ENCODE peak calls at places on chromosome 6, in six cellular contexts. V is endothelial cell; Q is activated T-cell treated with anti-CD3 and anti-CD28 coated beads, Interleukin-2, amount 50 U/mL, for 24 hours; G is HepG2; O is omental fat pad; N is pancreas. A is an unnamed sample.

GRCh38 chr6:7175463-7175862 is 67.7 kb downstream of the RREB1 start:
- DNase-seq in V (no peak), Q (no peak), G (no peak), O (no peak), N (no peak), A (no peak)

GRCh38 chr6:31567531-31568370 is 4.3 kb upstream of the LTA start:
- DNase-seq in V (no peak), Q (no peak), G (no peak), O (no peak), N (no peak), A (no peak)

GRCh38 chr6:144283781-144284473 is 1.2 kb upstream of the UTRN start:
- DNase-seq in V (no peak), Q (no peak), G (no peak), O (no peak), N (no peak), A (peak; percentile 23)

GRCh38 chr6:7723554-7723953 is 2.3 kb upstream of the BMP6 start:
- DNase-seq in V (no peak), Q (no peak), G (no peak), O (no peak), N (no peak), A (no peak)

GRCh38 chr6:161301338-161301737 is 27.5 kb upstream of the AGPAT4 start:
- DNase-seq in V (no peak), Q (no peak), G (no peak), O (no peak), N (no peak), A (peak; percentile 75)

GRCh38 chr6:156976144-156977088 is 199.2 kb downstream of the ARID1B start:
- DNase-seq in V (no peak), Q (no peak), G (no peak), O (no peak), N (no peak), A (no peak)

GRCh38 chr6:104951677-104952076 is 5.2 kb upstream of the LIN28B start:
- DNase-seq in V (no peak), Q (no peak), G (no peak), O (no peak), N (no peak), A (no peak)

GRCh38 chr6:74409447-74409846 is 713.4 kb downstream of the CD109 start:
- DNase-seq in V (no peak), Q (no peak), G (peak; percentile 36), O (no peak), N (no peak), A (peak; percentile 76)

GRCh38 chr6:141309295-141309694 is 823.4 kb upstream of the GJE1 start:
- DNase-seq in V (no peak), Q (no peak), G (peak; percentile 3), O (no peak), N (no peak), A (no peak)

GRCh38 chr6:120872262-120872578 is 462.1 kb downstream of the TBC1D32 start:
- DNase-seq in V (no peak), Q (no peak), G (no peak), O (no peak), N (no peak), A (no peak)

GRCh38 chr6:1526689-1527088 is 83.0 kb upstream of the FOXC1 start:
- DNase-seq in V (no peak), Q (no peak), G (no peak), O (no peak), N (no peak), A (no peak)

GRCh38 chr6:46985943-46986342 is 56.2 kb downstream of the ADGRF1 start:
- DNase-seq in V (no peak), Q (no peak), G (no peak), O (no peak), N (no peak), A (peak; percentile 55)

GRCh38 chr6:498795-499231 is 107.3 kb downstream of the IRF4 start:
- DNase-seq in V (no peak), Q (peak; percentile 70), G (no peak), O (no peak), N (no peak), A (no peak)

GRCh38 chr6:157020398-157021266 is 243.5 kb downstream of the ARID1B start:
- DNase-seq in V (peak; percentile 71), Q (no peak), G (peak; percentile 51), O (no peak), N (no peak), A (peak; percentile 35)

GRCh38 chr6:11251553-11252358 is 19.3 kb upstream of the NEDD9 start:
- DNase-seq in V (no peak), Q (no peak), G (peak; percentile 84), O (peak; percentile 54), N (no peak), A (peak; percentile 80)

GRCh38 chr6:74756903-74757302 is 448.9 kb downstream of the COL12A1 start:
- DNase-seq in V (no peak), Q (no peak), G (no peak), O (no peak), N (no peak), A (no peak)

GRCh38 chr6:166691199-166691598 is 64.1 kb upstream of the RPS6KA2 start:
- DNase-seq in V (no peak), Q (no peak), G (no peak), O (no peak), N (no peak), A (peak; percentile 75)

GRCh38 chr6:4487538-4487937 is 288.7 kb upstream of the CDYL start:
- DNase-seq in V (no peak), Q (no peak), G (peak; percentile 26), O (no peak), N (no peak), A (peak; percentile 86)

GRCh38 chr6:121849477-121849876 is 414.0 kb downstream of the GJA1 start:
- DNase-seq in V (peak; percentile 78), Q (no peak), G (peak; percentile 67), O (no peak), N (no peak), A (peak; percentile 64)

GRCh38 chr6:133040025-133040838 is 200.9 kb upstream of the EYA4 start:
- DNase-seq in V (peak; percentile 45), Q (no peak), G (peak; percentile 54), O (no peak), N (no peak), A (peak; percentile 33)

GRCh38 chr6:21965029-21965428 is 331.8 kb downstream of the PRL start:
- DNase-seq in V (no peak), Q (no peak), G (no peak), O (no peak), N (no peak), A (no peak)

GRCh38 chr6:159981591-159982245 is 12.8 kb downstream of the IGF2R start:
- DNase-seq in V (peak; percentile 51), Q (peak; percentile 55), G (no peak), O (no peak), N (no peak), A (no peak)

GRCh38 chr6:16432075-16433032 is 194.0 kb downstream of the GMPR start:
- DNase-seq in V (no peak), Q (no peak), G (no peak), O (no peak), N (no peak), A (no peak)

GRCh38 chr6:113970808-113971676 is at the start of gene HDAC2:
- DNase-seq in V (peak; percentile 83), Q (peak; percentile 94), G (peak; percentile 67), O (peak; percentile 54), N (peak; percentile 94), A (peak; percentile 48)

GRCh38 chr6:56891754-56892153 is 63.2 kb upstream of the BEND6 start:
- DNase-seq in V (no peak), Q (no peak), G (no peak), O (no peak), N (no peak), A (no peak)

GRCh38 chr6:30485236-30485635 is 4.1 kb upstream of the HLA-E start:
- DNase-seq in V (no peak), Q (no peak), G (peak; percentile 52), O (no peak), N (no peak), A (no peak)

GRCh38 chr6:158854214-158855101 is 35.3 kb upstream of the EZR start:
- DNase-seq in V (no peak), Q (peak; percentile 55), G (peak; percentile 35), O (no peak), N (no peak), A (peak; percentile 46)

GRCh38 chr6:3355358-3356055 is 96.8 kb downstream of the PSMG4 start:
- DNase-seq in V (no peak), Q (no peak), G (no peak), O (no peak), N (no peak), A (no peak)

GRCh38 chr6:87756858-87757257 is 54.8 kb upstream of the AKIRIN2 start:
- DNase-seq in V (no peak), Q (peak; percentile 40), G (no peak), O (no peak), N (no peak), A (peak; percentile 92)

GRCh38 chr6:23523771-23524170 is 602.2 kb upstream of the NRSN1 start:
- DNase-seq in V (no peak), Q (no peak), G (no peak), O (no peak), N (no peak), A (no peak)

GRCh38 chr6:33869826-33870423 is 66.1 kb upstream of the MLN start:
- DNase-seq in V (no peak), Q (no peak), G (no peak), O (no peak), N (no peak), A (no peak)

GRCh38 chr6:128209771-128210170 is 308.9 kb upstream of the THEMIS start:
- DNase-seq in V (no peak), Q (no peak), G (peak; percentile 12), O (no peak), N (no peak), A (peak; percentile 59)

GRCh38 chr6:44495036-44495901 is 107.8 kb downstream of the CDC5L start:
- DNase-seq in V (no peak), Q (no peak), G (no peak), O (no peak), N (no peak), A (peak; percentile 54)

GRCh38 chr6:110341671-110342304 is 16.4 kb downstream of the METTL24 start:
- DNase-seq in V (peak; percentile 53), Q (no peak), G (peak; percentile 55), O (no peak), N (no peak), A (no peak)